ENCODE peak calls at places on chromosomes 3 and 15, in ten cellular contexts. H is endothelial cell, A is HCT116, J is adrenal gland, R is AG09309, O is GM13976, E is brain microvascular endothelial cell, L is mesothelial cell of epicardium, W is cardiac muscle cell, N is nephron progenitor cell. Z is an unnamed sample.
A peak's percentile ranks its signal among the peaks of the same experiment; 100 is the strongest.

GRCh38 chr15:101424984-101425383 is 64.5 kb downstream of the PCSK6 start:
- DNase-seq in H (no peak), A (no peak), J (no peak), R (no peak), O (no peak), E (no peak), L (no peak), W (no peak), N (no peak), Z (no peak)

GRCh38 chr15:52163321-52164190 is 27.6 kb downstream of the GNB5 start:
- DNase-seq in H (peak; percentile 41), A (no peak), J (no peak), R (no peak), O (no peak), E (no peak), L (no peak), W (peak; percentile 44), N (peak; percentile 36), Z (no peak)

GRCh38 chr3:115657168-115657567 is 33.9 kb downstream of the GAP43 start:
- DNase-seq in H (no peak), A (no peak), J (no peak), R (no peak), O (no peak), E (no peak), L (no peak), W (no peak), N (no peak), Z (no peak)

GRCh38 chr15:63233667-63234419 is 43.6 kb upstream of the APH1B start:
- DNase-seq in H (no peak), A (no peak), J (no peak), R (no peak), O (no peak), E (peak; percentile 83), L (no peak), W (no peak), N (no peak), Z (no peak)

GRCh38 chr3:23079976-23080375 is 123.2 kb upstream of the UBE2E2 start:
- DNase-seq in H (no peak), A (no peak), J (no peak), R (no peak), O (no peak), E (no peak), L (no peak), W (no peak), N (no peak), Z (no peak)

GRCh38 chr3:165192610-165193192 is 3.5 kb downstream of the SLITRK3 start:
- DNase-seq in H (peak; percentile 13), A (no peak), J (no peak), R (no peak), O (no peak), E (no peak), L (no peak), W (peak; percentile 18), N (peak; percentile 25), Z (peak; percentile 48)

GRCh38 chr3:61358364-61358763 is 107.1 kb upstream of the FHIT start:
- DNase-seq in H (no peak), A (no peak), J (peak; percentile 79), R (no peak), O (peak; percentile 40), E (no peak), L (no peak), W (peak; percentile 76), N (no peak), Z (no peak)

GRCh38 chr3:25090869-25091453 is 337.1 kb upstream of the RARB start:
- DNase-seq in H (no peak), A (no peak), J (no peak), R (no peak), O (no peak), E (no peak), L (no peak), W (no peak), N (no peak), Z (no peak)

GRCh38 chr15:82538961-82539689 is 1.1 kb downstream of the RPS17 start:
- DNase-seq in H (no peak), A (no peak), J (no peak), R (no peak), O (no peak), E (no peak), L (no peak), W (no peak), N (peak; percentile 20), Z (no peak)

GRCh38 chr15:66803182-66803729 is 101.2 kb downstream of the SMAD6 start:
- DNase-seq in H (peak; percentile 64), A (peak; percentile 86), J (peak; percentile 98), R (peak; percentile 89), O (no peak), E (peak; percentile 95), L (peak; percentile 87), W (peak; percentile 85), N (peak; percentile 78), Z (no peak)

GRCh38 chr3:124557433-124558232 is 172.6 kb upstream of the UMPS start:
- DNase-seq in H (no peak), A (no peak), J (peak; percentile 70), R (no peak), O (no peak), E (peak; percentile 52), L (no peak), W (no peak), N (no peak), Z (no peak)

GRCh38 chr15:62444104-62445027 is 279.3 kb upstream of the C2CD4B start:
- DNase-seq in H (no peak), A (peak; percentile 10), J (no peak), R (peak; percentile 93), O (no peak), E (peak; percentile 89), L (no peak), W (no peak), N (no peak), Z (no peak)

GRCh38 chr3:66938338-66938963 is 59.7 kb upstream of the KBTBD8 start:
- DNase-seq in H (peak; percentile 50), A (peak; percentile 44), J (peak; percentile 47), R (peak; percentile 28), O (peak; percentile 35), E (peak; percentile 67), L (peak; percentile 44), W (peak; percentile 83), N (peak; percentile 39), Z (no peak)

GRCh38 chr3:99624536-99625236 is 13.7 kb upstream of the COL8A1 start:
- DNase-seq in H (no peak), A (no peak), J (no peak), R (no peak), O (no peak), E (no peak), L (no peak), W (no peak), N (no peak), Z (no peak)

GRCh38 chr3:123870033-123870432 is 14.1 kb downstream of the MYLK start:
- DNase-seq in H (no peak), A (no peak), J (no peak), R (no peak), O (no peak), E (no peak), L (no peak), W (no peak), N (no peak), Z (no peak)

DNA sequence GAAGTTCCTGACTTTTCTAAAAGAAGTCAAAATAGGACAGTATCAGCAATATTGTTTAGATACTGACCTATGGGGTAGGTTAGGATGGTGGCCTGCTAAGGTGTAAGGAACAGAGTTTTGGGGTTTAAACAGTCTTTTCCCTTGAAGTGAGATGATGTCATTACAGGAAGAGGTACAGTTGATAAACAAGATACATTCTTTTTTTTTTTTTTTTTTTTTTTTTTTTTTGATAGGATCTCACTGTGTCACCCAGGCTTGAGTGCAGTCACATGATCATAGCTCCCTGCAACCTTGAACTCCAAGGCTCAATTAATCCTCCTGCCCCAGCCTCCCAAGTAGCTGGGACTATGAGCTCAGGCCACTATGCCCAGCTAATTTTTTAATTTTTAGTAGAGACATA is 33.3 kb downstream of the SLC25A36 start:
- DNase-seq in H (no peak), A (no peak), J (no peak), R (no peak), O (no peak), E (no peak), L (no peak), W (no peak), N (no peak), Z (no peak)
- TF ChIP-seq CTCF in H (no peak), A (no peak), J (no peak), R (no peak), O (no peak), E (no peak), L (no peak), W (no peak), N (no peak), Z (no peak)

GRCh38 chr3:120685411-120685810 is 3.4 kb upstream of the HGD start:
- DNase-seq in H (no peak), A (no peak), J (no peak), R (no peak), O (no peak), E (no peak), L (no peak), W (no peak), N (no peak), Z (no peak)

GRCh38 chr3:120688121-120688520 is 6.1 kb upstream of the HGD start:
- DNase-seq in H (no peak), A (no peak), J (no peak), R (no peak), O (peak; percentile 53), E (peak; percentile 17), L (no peak), W (no peak), N (no peak), Z (no peak)

GRCh38 chr3:120684896-120685295 is 2.9 kb upstream of the HGD start:
- DNase-seq in H (no peak), A (no peak), J (no peak), R (no peak), O (no peak), E (no peak), L (no peak), W (no peak), N (no peak), Z (no peak)

GRCh38 chr3:120693439-120694172 is 11.6 kb upstream of the HGD start:
- DNase-seq in H (no peak), A (no peak), J (peak; percentile 78), R (no peak), O (no peak), E (no peak), L (no peak), W (no peak), N (no peak), Z (no peak)

GRCh38 chr3:120689395-120689794 is 7.4 kb upstream of the HGD start:
- DNase-seq in H (no peak), A (no peak), J (no peak), R (no peak), O (no peak), E (no peak), L (no peak), W (no peak), N (no peak), Z (no peak)
- TF ChIP-seq CTCF in H (no peak), A (no peak), J (no peak), R (no peak), O (no peak), E (no peak), L (no peak), W (no peak), N (no peak), Z (no peak)

GRCh38 chr15:74295800-74296199 is 59.7 kb downstream of the CCDC33 start:
- DNase-seq in H (no peak), A (no peak), J (no peak), R (no peak), O (no peak), E (no peak), L (no peak), W (no peak), N (no peak), Z (no peak)
- TF ChIP-seq CTCF in H (no peak), A (peak; percentile 42), J (no peak), R (no peak), O (no peak), E (no peak), L (no peak), W (no peak), N (no peak), Z (no peak)

GRCh38 chr3:154040283-154040682 is 80.9 kb upstream of the ARHGEF26 start:
- DNase-seq in H (no peak), A (peak; percentile 22), J (no peak), R (no peak), O (no peak), E (peak; percentile 42), L (no peak), W (no peak), N (no peak), Z (no peak)
- TF ChIP-seq CTCF in H (peak; percentile 52), A (peak; percentile 40), J (peak; percentile 12), R (peak; percentile 32), O (no peak), E (peak; percentile 45), L (no peak), W (peak; percentile 41), N (peak; percentile 24), Z (peak; percentile 71)